ENCODE peak calls at places on chromosomes 11 and 22, in nine cellular contexts. Q is A673; A is astrocyte; T is CD4-positive, alpha-beta T cell; F is OCI-LY7; U is fibroblast of lung; H is NB4; O is HFFc6; G is AG09309. Z is an unnamed sample.

GRCh38 chr22:23281406-23282088 is 101.2 kb downstream of the BCR start:
- DNase-seq in Q (peak), A (peak), T (peak), F (peak), U (peak), H (peak), O (peak), G (peak), Z (peak)

GRCh38 chr11:32433249-32434115 is 1.9 kb downstream of the WT1 start:
- DNase-seq in Q (no peak), A (no peak), T (no peak), F (no peak), U (no peak), H (peak), O (no peak), G (no peak), Z (no peak)

GRCh38 chr11:70434813-70435300 is 36.5 kb downstream of the CTTN start:
- DNase-seq in Q (peak), A (no peak), T (no peak), F (no peak), U (no peak), H (no peak), O (no peak), G (no peak), Z (no peak)

GRCh38 chr22:47928626-47929025 is 1166.2 kb downstream of the TBC1D22A start:
- DNase-seq in Q (no peak), A (no peak), T (no peak), F (peak), U (no peak), H (no peak), O (no peak), G (no peak), Z (no peak)

GRCh38 chr11:46537121-46537520 is 56.7 kb downstream of the AMBRA1 start:
- DNase-seq in Q (peak), A (no peak), T (no peak), F (no peak), U (no peak), H (peak), O (peak), G (no peak), Z (no peak)

GRCh38 chr11:117815262-117815803 is 9.2 kb downstream of the FXYD2 start:
- DNase-seq in Q (no peak), A (no peak), T (peak), F (peak), U (no peak), H (peak), O (no peak), G (no peak), Z (no peak)

GRCh38 chr11:31997955-31998354 is 92.9 kb upstream of the RCN1 start:
- DNase-seq in Q (peak), A (no peak), T (no peak), F (no peak), U (no peak), H (no peak), O (no peak), G (no peak), Z (no peak)

GRCh38 chr11:35600439-35600838 is 17.8 kb upstream of the FJX1 start:
- DNase-seq in Q (no peak), A (no peak), T (no peak), F (no peak), U (no peak), H (no peak), O (no peak), G (no peak), Z (no peak)

GRCh38 chr11:38254849-38255248 is 1656.8 kb upstream of the RAG2 start:
- DNase-seq in Q (no peak), A (no peak), T (no peak), F (no peak), U (no peak), H (no peak), O (no peak), G (no peak), Z (no peak)

GRCh38 chr22:43783777-43784176 is 28.3 kb downstream of the EFCAB6 start:
- DNase-seq in Q (no peak), A (no peak), T (no peak), F (no peak), U (no peak), H (no peak), O (no peak), G (no peak), Z (no peak)

GRCh38 chr11:75663808-75664207 is 5.0 kb downstream of the MAP6 start:
- DNase-seq in Q (peak), A (no peak), T (no peak), F (no peak), U (no peak), H (no peak), O (no peak), G (no peak), Z (no peak)

GRCh38 chr11:47606731-47607130 is 12.5 kb upstream of the C1QTNF4 start:
- DNase-seq in Q (no peak), A (peak), T (no peak), F (peak), U (peak), H (no peak), O (no peak), G (no peak), Z (no peak)

DNA sequence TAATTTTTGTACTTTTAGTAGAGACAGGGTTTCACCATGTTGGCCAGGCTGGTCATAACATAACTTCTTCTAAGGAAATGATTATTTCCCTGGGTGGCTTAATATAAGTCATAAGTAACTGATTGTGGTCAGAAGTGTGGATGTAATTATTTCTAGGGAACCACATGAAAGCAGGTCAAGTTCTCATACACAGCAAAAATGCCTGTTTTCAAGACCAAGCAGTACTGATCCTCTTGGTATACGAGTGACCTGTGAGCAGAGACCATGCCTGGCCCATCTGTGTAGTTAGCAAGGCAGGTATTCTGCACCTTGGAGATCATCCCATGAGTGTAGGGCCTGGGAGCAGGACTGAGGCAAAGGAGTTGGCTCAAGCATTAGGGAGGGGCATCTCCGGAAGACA is 32.5 kb upstream of the NUCB2 start:
- DNase-seq in Q (no peak), A (no peak), T (no peak), F (no peak), U (no peak), H (no peak), O (no peak), G (no peak), Z (no peak)
- TF ChIP-seq CTCF in Q (no peak), A (no peak), T (no peak), F (no peak), U (no peak), H (no peak), O (no peak), G (no peak), Z (no peak)

GRCh38 chr11:14358729-14359439 is at the start of gene RRAS2:
- DNase-seq in Q (peak), A (peak), T (peak), F (no peak), U (peak), H (peak), O (peak), G (no peak), Z (peak)
- TF ChIP-seq CTCF in Q (no peak), A (no peak), T (no peak), F (no peak), U (no peak), H (no peak), O (peak), G (no peak), Z (no peak)

GRCh38 chr11:126534141-126534805 is 178.8 kb downstream of the ST3GAL4 start:
- DNase-seq in Q (no peak), A (no peak), T (no peak), F (no peak), U (no peak), H (no peak), O (no peak), G (no peak), Z (no peak)
- TF ChIP-seq CTCF in Q (no peak), A (no peak), T (no peak), F (no peak), U (no peak), H (no peak), O (no peak), G (no peak), Z (no peak)

GRCh38 chr11:63505857-63506528 is at the start of gene LGALS12:
- DNase-seq in Q (no peak), A (peak), T (no peak), F (no peak), U (peak), H (peak), O (no peak), G (no peak), Z (no peak)

GRCh38 chr11:63504933-63505586 is 824 bp upstream of the LGALS12 start:
- DNase-seq in Q (no peak), A (no peak), T (no peak), F (no peak), U (no peak), H (peak), O (no peak), G (no peak), Z (no peak)

GRCh38 chr11:63510360-63511130 is 4.7 kb downstream of the LGALS12 start:
- DNase-seq in Q (no peak), A (peak), T (no peak), F (no peak), U (peak), H (no peak), O (no peak), G (no peak), Z (no peak)

GRCh38 chr11:63508745-63509144 is 2.9 kb downstream of the LGALS12 start:
- DNase-seq in Q (no peak), A (no peak), T (no peak), F (no peak), U (no peak), H (no peak), O (no peak), G (no peak), Z (no peak)

GRCh38 chr11:63508009-63508408 is 2.1 kb downstream of the LGALS12 start:
- DNase-seq in Q (peak), A (no peak), T (no peak), F (peak), U (no peak), H (peak), O (peak), G (no peak), Z (peak)
- TF ChIP-seq CTCF in Q (peak), A (no peak), T (no peak), F (peak), U (no peak), H (peak), O (peak), G (peak), Z (peak)

DNA sequence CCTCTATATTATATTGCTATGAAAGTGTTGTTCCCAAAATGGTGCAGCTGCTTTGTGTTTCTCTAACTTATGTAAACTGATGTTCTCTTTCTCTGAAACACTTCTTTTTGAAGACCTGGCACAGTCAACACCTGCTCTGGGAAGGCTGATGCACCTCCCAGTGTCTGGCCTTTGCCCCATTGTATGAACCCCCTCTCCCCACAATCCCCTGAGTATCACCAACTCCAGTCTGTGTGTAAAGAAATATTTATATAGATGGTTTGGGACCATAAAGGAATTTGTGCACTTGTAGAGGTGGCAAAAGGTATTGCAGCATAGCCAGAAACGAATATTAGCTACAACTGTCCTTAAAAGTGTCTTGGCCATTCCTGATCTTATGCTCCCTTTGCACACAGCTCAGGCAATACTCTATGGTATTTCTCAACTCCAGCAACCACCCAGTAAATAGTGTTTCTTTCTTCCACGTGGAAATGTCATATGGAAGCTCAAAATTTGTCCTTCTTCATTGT is 365.2 kb upstream of the DDI1 start:
- DNase-seq in Q (no peak), A (no peak), T (no peak), F (no peak), U (no peak), H (peak), O (no peak), G (no peak), Z (no peak)
- TF ChIP-seq CTCF in Q (peak), A (peak), T (no peak), F (peak), U (no peak), H (no peak), O (peak), G (no peak), Z (no peak)

Z was measured in Calu3.